ENCODE peak calls at places on chromosomes 1 and 21, in seven cellular contexts. One of them, this sample, is unnamed.

GRCh38 chr1:109659145-109659544 is 3.2 kb downstream of the GSTM4 start:
- DNase-seq in fibroblast of lung: no peak
- DNase-seq in AG10803: no peak
- DNase-seq in cardiac muscle cell: no peak
- DNase-seq in BJ: no peak
- DNase-seq in CD8-positive, alpha-beta T cell: no peak
- DNase-seq in HFF-Myc: no peak
- DNase-seq in this sample: no peak

GRCh38 chr1:219503549-219503948 is 109.4 kb downstream of the ZC3H11B start:
- DNase-seq in AG10803: no peak
- DNase-seq in HFF-Myc: no peak
- DNase-seq in BJ: no peak
- DNase-seq in fibroblast of lung: no peak
- DNase-seq in CD8-positive, alpha-beta T cell: no peak
- DNase-seq in cardiac muscle cell: no peak
- DNase-seq in this sample: no peak

GRCh38 chr1:220219136-220219442 is 53.2 kb downstream of the RAB3GAP2 start:
- DNase-seq in CD8-positive, alpha-beta T cell: no peak
- DNase-seq in HFF-Myc: no peak
- DNase-seq in BJ: no peak
- DNase-seq in cardiac muscle cell: no peak
- DNase-seq in fibroblast of lung: no peak
- DNase-seq in AG10803: no peak
- DNase-seq in this sample: no peak

GRCh38 chr1:204495078-204495753 is 611 bp upstream of the PIK3C2B start:
- DNase-seq in cardiac muscle cell: no peak
- DNase-seq in CD8-positive, alpha-beta T cell: no peak
- DNase-seq in HFF-Myc: no peak
- DNase-seq in fibroblast of lung: no peak
- DNase-seq in AG10803: no peak
- DNase-seq in BJ: no peak
- DNase-seq in this sample: no peak

GRCh38 chr1:213568929-213569815 is 418.6 kb upstream of the PROX1 start:
- DNase-seq in CD8-positive, alpha-beta T cell: no peak
- DNase-seq in BJ: no peak
- DNase-seq in AG10803: no peak
- DNase-seq in cardiac muscle cell: no peak
- DNase-seq in HFF-Myc: no peak
- DNase-seq in fibroblast of lung: no peak
- DNase-seq in this sample: no peak

GRCh38 chr1:44405804-44406743 is 1.0 kb downstream of the RNF220 start:
- DNase-seq in AG10803: no peak
- DNase-seq in CD8-positive, alpha-beta T cell: no peak
- DNase-seq in BJ: no peak
- DNase-seq in fibroblast of lung: no peak
- DNase-seq in cardiac muscle cell: peak; percentile 44
- DNase-seq in HFF-Myc: no peak
- DNase-seq in this sample: peak; percentile 10

GRCh38 chr1:32766328-32766972 is 50.7 kb downstream of the YARS1 start:
- DNase-seq in cardiac muscle cell: no peak
- DNase-seq in HFF-Myc: no peak
- DNase-seq in CD8-positive, alpha-beta T cell: no peak
- DNase-seq in AG10803: no peak
- DNase-seq in BJ: no peak
- DNase-seq in fibroblast of lung: no peak
- DNase-seq in this sample: no peak

GRCh38 chr1:184950209-184950608 is 24.1 kb downstream of the NIBAN1 start:
- DNase-seq in BJ: no peak
- DNase-seq in cardiac muscle cell: no peak
- DNase-seq in fibroblast of lung: no peak
- DNase-seq in AG10803: no peak
- DNase-seq in HFF-Myc: no peak
- DNase-seq in CD8-positive, alpha-beta T cell: no peak
- DNase-seq in this sample: no peak

GRCh38 chr1:247376659-247377058 is 39.3 kb upstream of the NLRP3 start:
- DNase-seq in BJ: no peak
- DNase-seq in HFF-Myc: no peak
- DNase-seq in cardiac muscle cell: no peak
- DNase-seq in fibroblast of lung: peak; percentile 15
- DNase-seq in AG10803: no peak
- DNase-seq in CD8-positive, alpha-beta T cell: no peak
- DNase-seq in this sample: no peak

GRCh38 chr1:86069757-86070145 is 86.8 kb downstream of the COL24A1 start:
- DNase-seq in fibroblast of lung: peak; percentile 71
- DNase-seq in HFF-Myc: no peak
- DNase-seq in CD8-positive, alpha-beta T cell: no peak
- DNase-seq in BJ: no peak
- DNase-seq in cardiac muscle cell: no peak
- DNase-seq in AG10803: peak; percentile 47
- DNase-seq in this sample: no peak

GRCh38 chr1:113153116-113153803 is 80.3 kb downstream of the LRIG2 start:
- DNase-seq in cardiac muscle cell: peak; percentile 6
- DNase-seq in CD8-positive, alpha-beta T cell: no peak
- DNase-seq in BJ: no peak
- DNase-seq in AG10803: no peak
- DNase-seq in fibroblast of lung: peak; percentile 13
- DNase-seq in HFF-Myc: no peak
- DNase-seq in this sample: no peak

GRCh38 chr1:19866758-19867157 is 15.4 kb upstream of the OTUD3 start:
- DNase-seq in HFF-Myc: no peak
- DNase-seq in BJ: no peak
- DNase-seq in fibroblast of lung: peak; percentile 19
- DNase-seq in cardiac muscle cell: no peak
- DNase-seq in CD8-positive, alpha-beta T cell: no peak
- DNase-seq in AG10803: peak; percentile 50
- DNase-seq in this sample: no peak

GRCh38 chr1:23217421-23218115 is at the start of gene HTR1D:
- DNase-seq in fibroblast of lung: no peak
- DNase-seq in AG10803: no peak
- DNase-seq in BJ: no peak
- DNase-seq in CD8-positive, alpha-beta T cell: no peak
- DNase-seq in HFF-Myc: no peak
- DNase-seq in cardiac muscle cell: peak; percentile 41
- DNase-seq in this sample: peak; percentile 51

GRCh38 chr1:153536618-153537375 is 1.0 kb upstream of the S100A6 start:
- DNase-seq in fibroblast of lung: no peak
- DNase-seq in BJ: no peak
- DNase-seq in cardiac muscle cell: no peak
- DNase-seq in CD8-positive, alpha-beta T cell: no peak
- DNase-seq in HFF-Myc: no peak
- DNase-seq in AG10803: no peak
- DNase-seq in this sample: no peak

GRCh38 chr1:230073371-230074035 is 6.5 kb downstream of the GALNT2 start:
- DNase-seq in HFF-Myc: no peak
- DNase-seq in CD8-positive, alpha-beta T cell: no peak
- DNase-seq in cardiac muscle cell: no peak
- DNase-seq in fibroblast of lung: peak; percentile 78
- DNase-seq in BJ: no peak
- DNase-seq in AG10803: peak; percentile 37
- DNase-seq in this sample: no peak

GRCh38 chr1:153957744-153958110 is 685 bp downstream of the CRTC2 start:
- DNase-seq in HFF-Myc: no peak
- DNase-seq in BJ: no peak
- DNase-seq in AG10803: no peak
- DNase-seq in fibroblast of lung: peak; percentile 36
- DNase-seq in CD8-positive, alpha-beta T cell: peak; percentile 28
- DNase-seq in cardiac muscle cell: no peak
- DNase-seq in this sample: no peak

GRCh38 chr1:182473553-182473952 is 23.6 kb downstream of the RGSL1 start:
- DNase-seq in AG10803: no peak
- DNase-seq in HFF-Myc: no peak
- DNase-seq in cardiac muscle cell: no peak
- DNase-seq in BJ: no peak
- DNase-seq in fibroblast of lung: no peak
- DNase-seq in CD8-positive, alpha-beta T cell: no peak
- DNase-seq in this sample: no peak

GRCh38 chr1:15950763-15951295 is 25.1 kb downstream of the ZBTB17 start:
- DNase-seq in fibroblast of lung: peak; percentile 80
- DNase-seq in HFF-Myc: no peak
- DNase-seq in BJ: no peak
- DNase-seq in CD8-positive, alpha-beta T cell: peak; percentile 33
- DNase-seq in cardiac muscle cell: no peak
- DNase-seq in AG10803: peak; percentile 46
- DNase-seq in this sample: no peak

GRCh38 chr1:8524637-8525157 is 206.8 kb downstream of the SLC45A1 start:
- DNase-seq in CD8-positive, alpha-beta T cell: no peak
- DNase-seq in fibroblast of lung: no peak
- DNase-seq in AG10803: no peak
- DNase-seq in cardiac muscle cell: no peak
- DNase-seq in BJ: no peak
- DNase-seq in HFF-Myc: no peak
- DNase-seq in this sample: no peak

GRCh38 chr1:200442537-200443169 is 32.8 kb upstream of the ZNF281 start:
- DNase-seq in HFF-Myc: no peak
- DNase-seq in fibroblast of lung: no peak
- DNase-seq in CD8-positive, alpha-beta T cell: no peak
- DNase-seq in BJ: no peak
- DNase-seq in cardiac muscle cell: no peak
- DNase-seq in AG10803: no peak
- DNase-seq in this sample: no peak

GRCh38 chr1:24897263-24898151 is 32.6 kb downstream of the RUNX3 start:
- DNase-seq in fibroblast of lung: no peak
- DNase-seq in BJ: no peak
- DNase-seq in cardiac muscle cell: no peak
- DNase-seq in AG10803: no peak
- DNase-seq in HFF-Myc: no peak
- DNase-seq in CD8-positive, alpha-beta T cell: no peak
- DNase-seq in this sample: no peak

DNA sequence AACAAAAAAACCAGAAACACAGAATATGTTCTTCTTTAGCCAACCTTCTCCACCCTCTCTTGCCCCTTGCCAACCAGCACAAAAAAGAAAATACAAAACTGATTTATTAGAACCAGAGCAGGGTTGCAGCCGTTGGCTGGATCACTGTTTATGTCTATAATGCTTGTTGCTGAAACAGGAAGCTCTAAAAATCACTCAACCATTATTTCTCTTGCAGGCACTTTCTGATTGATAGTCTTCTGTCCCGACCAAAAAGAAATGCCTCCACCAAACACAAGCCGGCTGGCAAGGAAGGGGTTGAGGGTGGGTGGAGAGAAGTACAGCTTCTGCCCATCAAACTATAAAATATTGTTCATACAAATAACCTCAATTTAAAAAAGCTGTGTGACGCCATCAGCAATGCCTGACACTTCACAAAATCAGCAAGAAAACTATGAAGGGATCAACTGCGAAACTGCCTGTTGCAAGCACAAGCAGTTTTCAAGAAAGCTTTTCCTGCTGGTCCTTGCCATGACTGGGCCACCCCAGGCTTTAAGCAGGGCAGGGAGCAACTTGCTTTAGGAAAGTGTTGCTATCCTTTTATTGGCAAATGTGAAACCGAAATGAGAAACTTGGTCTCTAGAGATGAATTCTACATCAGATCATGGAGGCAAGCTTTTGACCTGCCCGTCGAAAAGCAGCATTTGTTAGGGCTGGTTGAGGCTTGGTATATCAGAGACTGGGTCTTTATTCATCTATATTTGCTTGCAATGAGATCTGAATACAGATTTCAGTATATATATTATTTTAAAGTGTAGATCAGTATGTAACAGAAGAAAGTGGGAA is 174.2 kb downstream of the RUNX1 start:
- DNase-seq in CD8-positive, alpha-beta T cell: no peak
- DNase-seq in cardiac muscle cell: no peak
- DNase-seq in fibroblast of lung: no peak
- DNase-seq in HFF-Myc: no peak
- DNase-seq in AG10803: no peak
- DNase-seq in BJ: no peak
- DNase-seq in this sample: no peak
- H3K4me3 ChIP-seq in CD8-positive, alpha-beta T cell: no peak overlapping the region
- H3K4me3 ChIP-seq in cardiac muscle cell: no peak overlapping the region
- H3K4me3 ChIP-seq in fibroblast of lung: no peak overlapping the region
- H3K4me3 ChIP-seq in HFF-Myc: no peak overlapping the region
- H3K4me3 ChIP-seq in AG10803: peak overlapping the region; percentile 11
- H3K4me3 ChIP-seq in BJ: no peak overlapping the region
- H3K4me3 ChIP-seq in this sample: no peak overlapping the region

GRCh38 chr1:232204269-232204668 is 425.7 kb downstream of the SIPA1L2 start:
- DNase-seq in BJ: no peak
- DNase-seq in CD8-positive, alpha-beta T cell: no peak
- DNase-seq in fibroblast of lung: no peak
- DNase-seq in cardiac muscle cell: no peak
- DNase-seq in HFF-Myc: no peak
- DNase-seq in AG10803: peak; percentile 24
- DNase-seq in this sample: no peak
- TF ChIP-seq CTCF in BJ: no peak
- TF ChIP-seq CTCF in CD8-positive, alpha-beta T cell: no peak
- TF ChIP-seq CTCF in fibroblast of lung: no peak
- TF ChIP-seq CTCF in cardiac muscle cell: no peak
- TF ChIP-seq CTCF in HFF-Myc: no peak
- TF ChIP-seq CTCF in AG10803: no peak
- TF ChIP-seq CTCF in this sample: no peak

GRCh38 chr21:26962516-26963305 is 4.2 kb downstream of the ADAMTS5 start:
- DNase-seq in cardiac muscle cell: no peak
- DNase-seq in AG10803: peak; percentile 96
- DNase-seq in HFF-Myc: no peak
- DNase-seq in BJ: no peak
- DNase-seq in CD8-positive, alpha-beta T cell: no peak
- DNase-seq in fibroblast of lung: no peak
- DNase-seq in this sample: no peak
- H3K4me3 ChIP-seq in cardiac muscle cell: no peak overlapping the region
- H3K4me3 ChIP-seq in AG10803: peak overlapping the region; percentile 81
- H3K4me3 ChIP-seq in HFF-Myc: no peak overlapping the region
- H3K4me3 ChIP-seq in BJ: no peak overlapping the region
- H3K4me3 ChIP-seq in CD8-positive, alpha-beta T cell: no peak overlapping the region
- H3K4me3 ChIP-seq in fibroblast of lung: peak overlapping the region; percentile 21
- H3K4me3 ChIP-seq in this sample: no peak overlapping the region

DNA sequence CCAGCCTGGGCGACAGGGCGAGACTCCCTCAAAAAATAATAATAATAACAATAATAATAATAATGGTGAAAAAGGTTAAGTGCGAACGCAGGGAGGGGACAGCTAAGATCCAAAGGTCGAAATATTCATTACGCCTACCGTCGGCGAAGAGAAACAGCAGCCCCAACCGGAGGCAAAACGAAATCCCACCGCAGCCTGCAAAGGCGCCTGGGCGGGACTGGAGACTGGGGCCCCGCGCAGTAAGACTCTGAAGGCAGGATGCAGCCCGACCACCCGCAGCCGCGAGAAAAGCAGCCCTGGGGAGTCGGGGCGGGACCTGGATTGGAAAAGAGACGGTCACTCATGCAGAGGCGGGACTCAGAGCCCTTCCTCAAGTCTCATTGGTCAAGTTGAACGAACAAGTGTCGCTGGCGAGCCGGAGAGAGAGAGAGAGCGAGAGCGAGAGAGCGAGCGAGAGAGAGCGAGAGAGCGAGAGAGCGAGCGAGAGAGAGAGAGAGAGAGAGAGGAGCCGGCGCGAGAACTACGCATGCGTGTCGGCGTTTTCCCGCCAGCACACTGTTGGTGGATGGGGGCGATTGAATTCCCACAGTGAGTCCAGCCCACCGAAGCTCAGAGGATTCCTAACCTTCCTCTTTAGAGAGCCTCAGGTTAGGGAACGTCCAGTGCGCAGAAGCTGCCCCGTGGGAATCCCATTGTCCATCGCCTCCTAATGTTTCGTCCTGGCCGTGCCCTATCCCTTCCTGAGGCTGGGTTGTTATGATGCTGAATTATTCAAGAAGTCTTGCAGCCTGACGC is 10.7 kb downstream of the ENTREP3 start:
- DNase-seq in cardiac muscle cell: peak; percentile 99
- DNase-seq in fibroblast of lung: peak; percentile 100
- DNase-seq in BJ: peak; percentile 97
- DNase-seq in HFF-Myc: peak; percentile 99
- DNase-seq in CD8-positive, alpha-beta T cell: peak; percentile 94
- DNase-seq in AG10803: peak; percentile 100
- DNase-seq in this sample: peak; percentile 99
- TF ChIP-seq CTCF in cardiac muscle cell: peak; percentile 30
- TF ChIP-seq CTCF in fibroblast of lung: peak; percentile 12
- TF ChIP-seq CTCF in BJ: peak; percentile 21
- TF ChIP-seq CTCF in HFF-Myc: no peak
- TF ChIP-seq CTCF in CD8-positive, alpha-beta T cell: peak; percentile 62
- TF ChIP-seq CTCF in AG10803: peak; percentile 25
- TF ChIP-seq CTCF in this sample: no peak

GRCh38 chr1:18642278-18643095 is 11.8 kb downstream of the PAX7 start:
- DNase-seq in AG10803: no peak
- DNase-seq in cardiac muscle cell: no peak
- DNase-seq in HFF-Myc: no peak
- DNase-seq in fibroblast of lung: no peak
- DNase-seq in BJ: no peak
- DNase-seq in CD8-positive, alpha-beta T cell: no peak
- DNase-seq in this sample: no peak
- H3K4me3 ChIP-seq in AG10803: no peak overlapping the region
- H3K4me3 ChIP-seq in cardiac muscle cell: no peak overlapping the region
- H3K4me3 ChIP-seq in HFF-Myc: no peak overlapping the region
- H3K4me3 ChIP-seq in fibroblast of lung: no peak overlapping the region
- H3K4me3 ChIP-seq in BJ: no peak overlapping the region
- H3K4me3 ChIP-seq in CD8-positive, alpha-beta T cell: no peak overlapping the region
- H3K4me3 ChIP-seq in this sample: no peak overlapping the region

This sample was measured in Caco-2.